ENCODE peak calls at places on chromosomes 12 and 14, in eight cellular contexts. One of them, this sample, is unnamed.

GRCh38 chr14:102046337-102047278 is 40.2 kb downstream of the HSP90AA1 start:
- DNase-seq in psoas muscle: peak
- DNase-seq in fibroblast of pulmonary artery: peak
- DNase-seq in GM06990: no peak
- DNase-seq in astrocyte: no peak
- DNase-seq in tibial artery: peak
- DNase-seq in lower leg skin: peak
- DNase-seq in fibroblast of the aortic adventitia: peak
- DNase-seq in this sample: peak

GRCh38 chr12:127145929-127146789 is 1120.8 kb upstream of the TMEM132C start:
- DNase-seq in lower leg skin: no peak
- DNase-seq in GM06990: no peak
- DNase-seq in fibroblast of pulmonary artery: peak
- DNase-seq in psoas muscle: peak
- DNase-seq in fibroblast of the aortic adventitia: peak
- DNase-seq in astrocyte: peak
- DNase-seq in tibial artery: no peak
- DNase-seq in this sample: peak

GRCh38 chr12:47767197-47767724 is 5.8 kb upstream of the SLC48A1 start:
- DNase-seq in lower leg skin: no peak
- DNase-seq in tibial artery: no peak
- DNase-seq in GM06990: no peak
- DNase-seq in fibroblast of pulmonary artery: peak
- DNase-seq in psoas muscle: peak
- DNase-seq in fibroblast of the aortic adventitia: peak
- DNase-seq in astrocyte: no peak
- DNase-seq in this sample: no peak

GRCh38 chr12:116381744-116382455 is 104.4 kb upstream of the MED13L start:
- DNase-seq in fibroblast of pulmonary artery: peak
- DNase-seq in psoas muscle: no peak
- DNase-seq in astrocyte: peak
- DNase-seq in lower leg skin: no peak
- DNase-seq in GM06990: no peak
- DNase-seq in fibroblast of the aortic adventitia: peak
- DNase-seq in tibial artery: peak
- DNase-seq in this sample: no peak

GRCh38 chr12:124695861-124696260 is 128.4 kb upstream of the NCOR2 start:
- DNase-seq in astrocyte: no peak
- DNase-seq in fibroblast of pulmonary artery: peak
- DNase-seq in GM06990: no peak
- DNase-seq in tibial artery: no peak
- DNase-seq in lower leg skin: no peak
- DNase-seq in psoas muscle: no peak
- DNase-seq in fibroblast of the aortic adventitia: no peak
- DNase-seq in this sample: no peak

GRCh38 chr12:93137656-93138612 is 208.8 kb upstream of the EEA1 start:
- DNase-seq in fibroblast of the aortic adventitia: peak
- DNase-seq in GM06990: peak
- DNase-seq in tibial artery: no peak
- DNase-seq in psoas muscle: no peak
- DNase-seq in lower leg skin: peak
- DNase-seq in astrocyte: peak
- DNase-seq in fibroblast of pulmonary artery: peak
- DNase-seq in this sample: no peak

GRCh38 chr14:58092231-58092630 is 59.8 kb downstream of the ARMH4 start:
- DNase-seq in fibroblast of pulmonary artery: no peak
- DNase-seq in fibroblast of the aortic adventitia: no peak
- DNase-seq in tibial artery: no peak
- DNase-seq in astrocyte: no peak
- DNase-seq in psoas muscle: no peak
- DNase-seq in GM06990: no peak
- DNase-seq in lower leg skin: no peak
- DNase-seq in this sample: no peak

GRCh38 chr12:89671469-89671868 is 37.2 kb downstream of the ATP2B1 start:
- DNase-seq in fibroblast of the aortic adventitia: peak
- DNase-seq in psoas muscle: no peak
- DNase-seq in fibroblast of pulmonary artery: peak
- DNase-seq in GM06990: no peak
- DNase-seq in lower leg skin: no peak
- DNase-seq in astrocyte: peak
- DNase-seq in tibial artery: no peak
- DNase-seq in this sample: no peak

GRCh38 chr14:94045101-94045500 is 19.0 kb downstream of the OTUB2 start:
- DNase-seq in psoas muscle: no peak
- DNase-seq in GM06990: no peak
- DNase-seq in tibial artery: no peak
- DNase-seq in lower leg skin: no peak
- DNase-seq in fibroblast of the aortic adventitia: no peak
- DNase-seq in astrocyte: no peak
- DNase-seq in fibroblast of pulmonary artery: no peak
- DNase-seq in this sample: no peak

GRCh38 chr12:15629108-15629507 is 160.1 kb downstream of the EPS8 start:
- DNase-seq in tibial artery: peak
- DNase-seq in fibroblast of the aortic adventitia: peak
- DNase-seq in astrocyte: peak
- DNase-seq in GM06990: no peak
- DNase-seq in lower leg skin: peak
- DNase-seq in fibroblast of pulmonary artery: peak
- DNase-seq in psoas muscle: peak
- DNase-seq in this sample: peak

GRCh38 chr12:119683413-119683812 is 15.5 kb downstream of the PRKAB1 start:
- DNase-seq in lower leg skin: no peak
- DNase-seq in psoas muscle: no peak
- DNase-seq in GM06990: no peak
- DNase-seq in fibroblast of the aortic adventitia: peak
- DNase-seq in astrocyte: peak
- DNase-seq in fibroblast of pulmonary artery: peak
- DNase-seq in tibial artery: no peak
- DNase-seq in this sample: no peak

GRCh38 chr12:57477710-57478681 is 1.7 kb downstream of the ARHGAP9 start:
- DNase-seq in lower leg skin: no peak
- DNase-seq in fibroblast of pulmonary artery: peak
- DNase-seq in psoas muscle: no peak
- DNase-seq in GM06990: peak
- DNase-seq in astrocyte: peak
- DNase-seq in fibroblast of the aortic adventitia: no peak
- DNase-seq in tibial artery: no peak
- DNase-seq in this sample: no peak

GRCh38 chr12:93126069-93126474 is 197.0 kb upstream of the EEA1 start:
- DNase-seq in fibroblast of the aortic adventitia: no peak
- DNase-seq in GM06990: peak
- DNase-seq in fibroblast of pulmonary artery: no peak
- DNase-seq in tibial artery: no peak
- DNase-seq in astrocyte: no peak
- DNase-seq in lower leg skin: no peak
- DNase-seq in psoas muscle: no peak
- DNase-seq in this sample: no peak

GRCh38 chr12:16148938-16149337 is 128.5 kb downstream of the SLC15A5 start:
- DNase-seq in GM06990: no peak
- DNase-seq in fibroblast of pulmonary artery: no peak
- DNase-seq in tibial artery: no peak
- DNase-seq in astrocyte: no peak
- DNase-seq in fibroblast of the aortic adventitia: no peak
- DNase-seq in lower leg skin: no peak
- DNase-seq in psoas muscle: no peak
- DNase-seq in this sample: no peak

GRCh38 chr14:33589334-33589733 is 361.5 kb downstream of the EGLN3 start:
- DNase-seq in tibial artery: no peak
- DNase-seq in lower leg skin: peak
- DNase-seq in GM06990: no peak
- DNase-seq in psoas muscle: no peak
- DNase-seq in fibroblast of pulmonary artery: peak
- DNase-seq in fibroblast of the aortic adventitia: peak
- DNase-seq in astrocyte: peak
- DNase-seq in this sample: no peak

GRCh38 chr14:67524152-67524963 is 8.7 kb upstream of the PLEKHH1 start:
- DNase-seq in astrocyte: no peak
- DNase-seq in lower leg skin: no peak
- DNase-seq in fibroblast of pulmonary artery: no peak
- DNase-seq in GM06990: no peak
- DNase-seq in tibial artery: no peak
- DNase-seq in fibroblast of the aortic adventitia: no peak
- DNase-seq in psoas muscle: no peak
- DNase-seq in this sample: no peak

GRCh38 chr12:52049286-52049685 is 2.0 kb upstream of the NR4A1 start:
- DNase-seq in GM06990: no peak
- DNase-seq in lower leg skin: no peak
- DNase-seq in fibroblast of the aortic adventitia: no peak
- DNase-seq in tibial artery: no peak
- DNase-seq in psoas muscle: no peak
- DNase-seq in fibroblast of pulmonary artery: no peak
- DNase-seq in astrocyte: no peak
- DNase-seq in this sample: no peak

GRCh38 chr12:52046859-52047258 is 4.4 kb upstream of the NR4A1 start:
- DNase-seq in tibial artery: no peak
- DNase-seq in GM06990: no peak
- DNase-seq in fibroblast of the aortic adventitia: no peak
- DNase-seq in fibroblast of pulmonary artery: no peak
- DNase-seq in astrocyte: no peak
- DNase-seq in lower leg skin: no peak
- DNase-seq in psoas muscle: no peak
- DNase-seq in this sample: no peak

GRCh38 chr12:52050771-52051541 is at the start of gene NR4A1:
- DNase-seq in fibroblast of the aortic adventitia: peak
- DNase-seq in fibroblast of pulmonary artery: peak
- DNase-seq in lower leg skin: peak
- DNase-seq in GM06990: peak
- DNase-seq in psoas muscle: peak
- DNase-seq in tibial artery: peak
- DNase-seq in astrocyte: peak
- DNase-seq in this sample: peak

GRCh38 chr12:52050116-52050770 is 999 bp upstream of the NR4A1 start:
- DNase-seq in tibial artery: peak
- DNase-seq in astrocyte: no peak
- DNase-seq in psoas muscle: no peak
- DNase-seq in fibroblast of pulmonary artery: peak
- DNase-seq in fibroblast of the aortic adventitia: peak
- DNase-seq in lower leg skin: no peak
- DNase-seq in GM06990: no peak
- DNase-seq in this sample: no peak

GRCh38 chr12:52049688-52050087 is 1.6 kb upstream of the NR4A1 start:
- DNase-seq in GM06990: no peak
- DNase-seq in lower leg skin: no peak
- DNase-seq in astrocyte: no peak
- DNase-seq in fibroblast of the aortic adventitia: no peak
- DNase-seq in fibroblast of pulmonary artery: no peak
- DNase-seq in psoas muscle: no peak
- DNase-seq in tibial artery: no peak
- DNase-seq in this sample: no peak
- H3K4me3 ChIP-seq in GM06990: no peak
- H3K4me3 ChIP-seq in lower leg skin: no peak
- H3K4me3 ChIP-seq in astrocyte: no peak
- H3K4me3 ChIP-seq in fibroblast of the aortic adventitia: no peak
- H3K4me3 ChIP-seq in fibroblast of pulmonary artery: no peak
- H3K4me3 ChIP-seq in psoas muscle: peak
- H3K4me3 ChIP-seq in tibial artery: no peak
- H3K4me3 ChIP-seq in this sample: peak

DNA sequence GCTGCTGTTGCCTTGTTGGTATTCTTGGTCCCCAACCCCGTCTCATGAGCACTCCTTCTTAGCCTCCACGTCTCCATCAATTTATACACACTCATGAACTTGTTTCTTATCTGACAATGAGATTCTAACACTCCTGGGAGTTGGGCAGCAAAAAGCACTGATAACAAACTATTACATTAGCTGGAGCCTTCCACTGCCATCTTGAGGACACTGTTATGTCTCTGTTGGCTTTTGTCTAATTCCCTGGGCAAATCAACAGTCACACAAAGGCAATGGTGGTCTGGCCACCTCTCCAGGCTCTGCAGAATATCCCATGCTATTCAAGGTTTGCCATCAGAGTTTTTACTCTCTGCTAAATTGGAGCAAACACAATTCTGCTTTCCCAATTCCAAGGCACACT is 117.8 kb upstream of the COCH start:
- DNase-seq in astrocyte: no peak
- DNase-seq in tibial artery: no peak
- DNase-seq in fibroblast of pulmonary artery: no peak
- DNase-seq in fibroblast of the aortic adventitia: no peak
- DNase-seq in GM06990: no peak
- DNase-seq in psoas muscle: no peak
- DNase-seq in lower leg skin: no peak
- DNase-seq in this sample: no peak
- TF ChIP-seq CTCF in astrocyte: no peak
- TF ChIP-seq CTCF in tibial artery: no peak
- TF ChIP-seq CTCF in fibroblast of pulmonary artery: no peak
- TF ChIP-seq CTCF in fibroblast of the aortic adventitia: no peak
- TF ChIP-seq CTCF in GM06990: no peak
- TF ChIP-seq CTCF in psoas muscle: no peak
- TF ChIP-seq CTCF in lower leg skin: no peak
- TF ChIP-seq CTCF in this sample: no peak

DNA sequence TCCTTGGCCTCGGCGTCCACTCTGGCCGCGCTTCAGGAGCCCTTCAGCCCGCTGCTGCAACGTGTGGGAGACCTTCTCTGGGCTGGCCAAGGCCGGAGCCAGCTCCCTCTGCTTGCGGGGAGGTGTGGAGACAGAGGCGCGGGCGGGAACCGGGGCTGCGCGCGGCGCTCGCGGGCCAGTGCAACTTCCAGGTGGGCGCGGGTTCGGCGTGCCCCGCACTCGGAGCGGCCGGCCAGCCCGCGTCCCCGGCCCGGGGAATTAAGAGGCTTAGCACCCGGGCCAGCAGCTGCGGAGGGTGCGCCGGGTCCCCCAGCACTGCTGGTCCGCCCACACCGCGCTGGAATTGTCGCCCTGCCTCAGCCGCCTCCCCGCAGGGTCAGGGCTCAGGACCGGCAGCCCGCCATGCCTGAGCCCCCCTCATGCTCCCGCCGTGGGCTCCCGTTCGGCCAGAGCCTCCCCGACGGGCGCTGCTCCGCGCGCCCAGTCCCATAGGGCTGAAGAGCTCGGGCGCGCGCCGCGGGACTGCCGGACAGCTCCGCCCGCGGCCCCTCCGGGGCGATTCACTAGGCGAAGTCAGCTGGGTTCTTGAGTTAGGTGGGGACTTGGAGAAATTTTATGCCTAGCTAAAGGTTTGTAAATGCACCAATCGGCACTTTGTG is 673.9 kb downstream of the SLC16A7 start:
- DNase-seq in fibroblast of the aortic adventitia: no peak
- DNase-seq in astrocyte: no peak
- DNase-seq in psoas muscle: no peak
- DNase-seq in fibroblast of pulmonary artery: no peak
- DNase-seq in GM06990: no peak
- DNase-seq in lower leg skin: no peak
- DNase-seq in tibial artery: no peak
- DNase-seq in this sample: no peak
- H3K4me3 ChIP-seq in fibroblast of the aortic adventitia: no peak
- H3K4me3 ChIP-seq in astrocyte: no peak
- H3K4me3 ChIP-seq in psoas muscle: no peak
- H3K4me3 ChIP-seq in fibroblast of pulmonary artery: no peak
- H3K4me3 ChIP-seq in GM06990: no peak
- H3K4me3 ChIP-seq in lower leg skin: no peak
- H3K4me3 ChIP-seq in tibial artery: no peak
- H3K4me3 ChIP-seq in this sample: no peak

GRCh38 chr12:24630446-24630845 is 318.5 kb downstream of the BCAT1 start:
- DNase-seq in fibroblast of the aortic adventitia: peak
- DNase-seq in lower leg skin: no peak
- DNase-seq in GM06990: no peak
- DNase-seq in psoas muscle: no peak
- DNase-seq in tibial artery: no peak
- DNase-seq in astrocyte: no peak
- DNase-seq in fibroblast of pulmonary artery: no peak
- DNase-seq in this sample: no peak
- TF ChIP-seq CTCF in fibroblast of the aortic adventitia: peak
- TF ChIP-seq CTCF in lower leg skin: no peak
- TF ChIP-seq CTCF in GM06990: no peak
- TF ChIP-seq CTCF in psoas muscle: no peak
- TF ChIP-seq CTCF in tibial artery: no peak
- TF ChIP-seq CTCF in astrocyte: peak
- TF ChIP-seq CTCF in fibroblast of pulmonary artery: no peak
- TF ChIP-seq CTCF in this sample: no peak